ENCODE peak calls at places on chromosomes 13 and 19, in ten cellular contexts. One of them, this sample, is unnamed.

GRCh38 chr13:108026671-108027410 is 188.5 kb downstream of the LIG4 start:
- DNase-seq in left ventricle myocardium inferior: no peak
- DNase-seq in testis: no peak
- DNase-seq in CD8-positive, alpha-beta memory T cell: no peak
- DNase-seq in epithelial cell of esophagus: no peak
- DNase-seq in fibroblast of pulmonary artery: no peak
- DNase-seq in foreskin fibroblast: no peak
- DNase-seq in HepG2: no peak
- DNase-seq in AG04450: no peak
- DNase-seq in cardiac muscle cell: no peak
- DNase-seq in this sample: no peak

GRCh38 chr13:30785146-30785845 is 50.0 kb downstream of the ALOX5AP start:
- DNase-seq in cardiac muscle cell: no peak
- DNase-seq in fibroblast of pulmonary artery: no peak
- DNase-seq in HepG2: no peak
- DNase-seq in AG04450: no peak
- DNase-seq in foreskin fibroblast: no peak
- DNase-seq in testis: no peak
- DNase-seq in left ventricle myocardium inferior: no peak
- DNase-seq in CD8-positive, alpha-beta memory T cell: no peak
- DNase-seq in epithelial cell of esophagus: no peak
- DNase-seq in this sample: no peak

GRCh38 chr13:41326661-41327060 is 15.6 kb downstream of the NAA16 start:
- DNase-seq in fibroblast of pulmonary artery: no peak
- DNase-seq in foreskin fibroblast: no peak
- DNase-seq in epithelial cell of esophagus: no peak
- DNase-seq in cardiac muscle cell: no peak
- DNase-seq in HepG2: no peak
- DNase-seq in CD8-positive, alpha-beta memory T cell: no peak
- DNase-seq in testis: no peak
- DNase-seq in left ventricle myocardium inferior: no peak
- DNase-seq in AG04450: no peak
- DNase-seq in this sample: no peak

GRCh38 chr13:80131204-80131603 is 209.7 kb downstream of the SPRY2 start:
- DNase-seq in CD8-positive, alpha-beta memory T cell: no peak
- DNase-seq in foreskin fibroblast: peak; percentile 85
- DNase-seq in testis: peak; percentile 47
- DNase-seq in left ventricle myocardium inferior: peak; percentile 86
- DNase-seq in AG04450: no peak
- DNase-seq in epithelial cell of esophagus: no peak
- DNase-seq in fibroblast of pulmonary artery: peak; percentile 81
- DNase-seq in HepG2: no peak
- DNase-seq in cardiac muscle cell: peak; percentile 86
- DNase-seq in this sample: no peak

GRCh38 chr13:65597839-65598818 is 1632.0 kb downstream of the PCDH9 start:
- DNase-seq in HepG2: no peak
- DNase-seq in epithelial cell of esophagus: peak; percentile 13
- DNase-seq in foreskin fibroblast: peak; percentile 53
- DNase-seq in testis: no peak
- DNase-seq in fibroblast of pulmonary artery: peak; percentile 81
- DNase-seq in AG04450: peak; percentile 13
- DNase-seq in CD8-positive, alpha-beta memory T cell: no peak
- DNase-seq in cardiac muscle cell: no peak
- DNase-seq in left ventricle myocardium inferior: no peak
- DNase-seq in this sample: no peak

GRCh38 chr13:60990032-60990733 is 425.5 kb downstream of the PCDH20 start:
- DNase-seq in CD8-positive, alpha-beta memory T cell: no peak
- DNase-seq in cardiac muscle cell: no peak
- DNase-seq in HepG2: peak; percentile 12
- DNase-seq in left ventricle myocardium inferior: no peak
- DNase-seq in epithelial cell of esophagus: peak; percentile 78
- DNase-seq in foreskin fibroblast: no peak
- DNase-seq in fibroblast of pulmonary artery: no peak
- DNase-seq in AG04450: no peak
- DNase-seq in testis: no peak
- DNase-seq in this sample: no peak

GRCh38 chr13:84894749-84895148 is 904.5 kb downstream of the SLITRK6 start:
- DNase-seq in left ventricle myocardium inferior: no peak
- DNase-seq in epithelial cell of esophagus: no peak
- DNase-seq in testis: peak; percentile 37
- DNase-seq in AG04450: no peak
- DNase-seq in cardiac muscle cell: no peak
- DNase-seq in HepG2: no peak
- DNase-seq in foreskin fibroblast: no peak
- DNase-seq in fibroblast of pulmonary artery: no peak
- DNase-seq in CD8-positive, alpha-beta memory T cell: no peak
- DNase-seq in this sample: no peak

GRCh38 chr13:45628094-45628493 is 12.6 kb upstream of the ERICH6B start:
- DNase-seq in fibroblast of pulmonary artery: no peak
- DNase-seq in foreskin fibroblast: no peak
- DNase-seq in CD8-positive, alpha-beta memory T cell: no peak
- DNase-seq in HepG2: no peak
- DNase-seq in epithelial cell of esophagus: no peak
- DNase-seq in cardiac muscle cell: no peak
- DNase-seq in AG04450: no peak
- DNase-seq in left ventricle myocardium inferior: no peak
- DNase-seq in testis: no peak
- DNase-seq in this sample: no peak

GRCh38 chr19:17406039-17406886 is 833 bp upstream of the BST2 start:
- DNase-seq in CD8-positive, alpha-beta memory T cell: no peak
- DNase-seq in foreskin fibroblast: no peak
- DNase-seq in fibroblast of pulmonary artery: no peak
- DNase-seq in AG04450: no peak
- DNase-seq in epithelial cell of esophagus: no peak
- DNase-seq in HepG2: no peak
- DNase-seq in left ventricle myocardium inferior: no peak
- DNase-seq in cardiac muscle cell: no peak
- DNase-seq in testis: no peak
- DNase-seq in this sample: no peak

GRCh38 chr19:17402982-17403855 is 2.2 kb downstream of the BST2 start:
- DNase-seq in testis: peak; percentile 49
- DNase-seq in cardiac muscle cell: peak; percentile 75
- DNase-seq in left ventricle myocardium inferior: no peak
- DNase-seq in CD8-positive, alpha-beta memory T cell: peak; percentile 17
- DNase-seq in AG04450: no peak
- DNase-seq in foreskin fibroblast: no peak
- DNase-seq in HepG2: no peak
- DNase-seq in fibroblast of pulmonary artery: no peak
- DNase-seq in epithelial cell of esophagus: peak; percentile 19
- DNase-seq in this sample: no peak

GRCh38 chr19:17405250-17406038 is at the start of gene BST2:
- DNase-seq in testis: peak; percentile 76
- DNase-seq in left ventricle myocardium inferior: peak; percentile 46
- DNase-seq in AG04450: no peak
- DNase-seq in cardiac muscle cell: peak; percentile 71
- DNase-seq in CD8-positive, alpha-beta memory T cell: peak; percentile 74
- DNase-seq in epithelial cell of esophagus: peak; percentile 15
- DNase-seq in HepG2: peak; percentile 93
- DNase-seq in foreskin fibroblast: no peak
- DNase-seq in fibroblast of pulmonary artery: peak; percentile 59
- DNase-seq in this sample: peak; percentile 76

GRCh38 chr19:17404015-17404414 is 1.4 kb downstream of the BST2 start:
- DNase-seq in HepG2: no peak
- DNase-seq in foreskin fibroblast: no peak
- DNase-seq in CD8-positive, alpha-beta memory T cell: no peak
- DNase-seq in testis: no peak
- DNase-seq in epithelial cell of esophagus: no peak
- DNase-seq in fibroblast of pulmonary artery: no peak
- DNase-seq in AG04450: no peak
- DNase-seq in left ventricle myocardium inferior: no peak
- DNase-seq in cardiac muscle cell: no peak
- DNase-seq in this sample: no peak

GRCh38 chr19:17404621-17405249 is 695 bp downstream of the BST2 start:
- DNase-seq in fibroblast of pulmonary artery: no peak
- DNase-seq in testis: no peak
- DNase-seq in CD8-positive, alpha-beta memory T cell: no peak
- DNase-seq in epithelial cell of esophagus: no peak
- DNase-seq in foreskin fibroblast: no peak
- DNase-seq in cardiac muscle cell: no peak
- DNase-seq in AG04450: no peak
- DNase-seq in left ventricle myocardium inferior: no peak
- DNase-seq in HepG2: no peak
- DNase-seq in this sample: no peak
- H3K4me3 ChIP-seq in fibroblast of pulmonary artery: no peak overlapping the region
- H3K4me3 ChIP-seq in testis: peak overlapping the region; percentile 56
- H3K4me3 ChIP-seq in CD8-positive, alpha-beta memory T cell: peak overlapping the region; percentile 76
- H3K4me3 ChIP-seq in epithelial cell of esophagus: no peak overlapping the region
- H3K4me3 ChIP-seq in foreskin fibroblast: no peak overlapping the region
- H3K4me3 ChIP-seq in cardiac muscle cell: peak overlapping the region; percentile 27
- H3K4me3 ChIP-seq in AG04450: no peak overlapping the region
- H3K4me3 ChIP-seq in left ventricle myocardium inferior: peak overlapping the region; percentile 71
- H3K4me3 ChIP-seq in HepG2: peak overlapping the region; percentile 62
- H3K4me3 ChIP-seq in this sample: peak overlapping the region; percentile 98

DNA sequence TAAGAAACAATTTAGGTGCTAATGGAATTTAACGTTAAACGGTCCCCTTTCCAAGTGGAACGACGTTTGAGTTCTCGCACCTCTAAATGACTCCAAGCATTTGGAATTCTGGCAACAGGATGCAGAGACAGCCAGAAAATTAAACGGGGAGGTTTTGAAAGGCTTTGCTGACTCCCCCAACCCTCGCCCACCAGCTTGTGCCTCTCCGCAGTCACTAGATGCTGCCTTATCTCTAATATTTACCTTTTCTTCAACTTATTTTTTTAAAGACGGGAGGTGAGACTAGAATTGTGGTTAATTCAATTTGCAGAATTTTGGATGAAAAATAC is 2.5 kb downstream of the ZIC2 start:
- DNase-seq in left ventricle myocardium inferior: no peak
- DNase-seq in CD8-positive, alpha-beta memory T cell: no peak
- DNase-seq in fibroblast of pulmonary artery: no peak
- DNase-seq in cardiac muscle cell: peak; percentile 1
- DNase-seq in AG04450: no peak
- DNase-seq in foreskin fibroblast: no peak
- DNase-seq in testis: no peak
- DNase-seq in epithelial cell of esophagus: no peak
- DNase-seq in HepG2: no peak
- DNase-seq in this sample: no peak
- H3K4me3 ChIP-seq in left ventricle myocardium inferior: no peak overlapping the region
- H3K4me3 ChIP-seq in CD8-positive, alpha-beta memory T cell: no peak overlapping the region
- H3K4me3 ChIP-seq in fibroblast of pulmonary artery: no peak overlapping the region
- H3K4me3 ChIP-seq in cardiac muscle cell: no peak overlapping the region
- H3K4me3 ChIP-seq in AG04450: no peak overlapping the region
- H3K4me3 ChIP-seq in foreskin fibroblast: no peak overlapping the region
- H3K4me3 ChIP-seq in testis: no peak overlapping the region
- H3K4me3 ChIP-seq in epithelial cell of esophagus: no peak overlapping the region
- H3K4me3 ChIP-seq in HepG2: no peak overlapping the region
- H3K4me3 ChIP-seq in this sample: no peak overlapping the region

GRCh38 chr19:2356036-2356646 is 3.9 kb upstream of the TMPRSS9 start:
- DNase-seq in CD8-positive, alpha-beta memory T cell: no peak
- DNase-seq in AG04450: no peak
- DNase-seq in HepG2: no peak
- DNase-seq in fibroblast of pulmonary artery: no peak
- DNase-seq in epithelial cell of esophagus: no peak
- DNase-seq in left ventricle myocardium inferior: no peak
- DNase-seq in foreskin fibroblast: no peak
- DNase-seq in testis: no peak
- DNase-seq in cardiac muscle cell: no peak
- DNase-seq in this sample: peak; percentile 9
- H3K4me3 ChIP-seq in CD8-positive, alpha-beta memory T cell: no peak overlapping the region
- H3K4me3 ChIP-seq in AG04450: no peak overlapping the region
- H3K4me3 ChIP-seq in HepG2: no peak overlapping the region
- H3K4me3 ChIP-seq in fibroblast of pulmonary artery: no peak overlapping the region
- H3K4me3 ChIP-seq in epithelial cell of esophagus: no peak overlapping the region
- H3K4me3 ChIP-seq in left ventricle myocardium inferior: no peak overlapping the region
- H3K4me3 ChIP-seq in foreskin fibroblast: no peak overlapping the region
- H3K4me3 ChIP-seq in testis: no peak overlapping the region
- H3K4me3 ChIP-seq in cardiac muscle cell: no peak overlapping the region
- H3K4me3 ChIP-seq in this sample: no peak overlapping the region

GRCh38 chr19:17794731-17795494 is at the start of gene B3GNT3:
- DNase-seq in cardiac muscle cell: peak; percentile 20
- DNase-seq in foreskin fibroblast: peak; percentile 52
- DNase-seq in CD8-positive, alpha-beta memory T cell: no peak
- DNase-seq in AG04450: no peak
- DNase-seq in testis: peak; percentile 42
- DNase-seq in epithelial cell of esophagus: peak; percentile 70
- DNase-seq in HepG2: peak; percentile 46
- DNase-seq in left ventricle myocardium inferior: peak; percentile 38
- DNase-seq in fibroblast of pulmonary artery: peak; percentile 39
- DNase-seq in this sample: no peak

GRCh38 chr19:17796838-17797168 is 1.9 kb downstream of the B3GNT3 start:
- DNase-seq in AG04450: no peak
- DNase-seq in CD8-positive, alpha-beta memory T cell: no peak
- DNase-seq in HepG2: no peak
- DNase-seq in foreskin fibroblast: no peak
- DNase-seq in testis: no peak
- DNase-seq in fibroblast of pulmonary artery: no peak
- DNase-seq in cardiac muscle cell: no peak
- DNase-seq in epithelial cell of esophagus: no peak
- DNase-seq in left ventricle myocardium inferior: no peak
- DNase-seq in this sample: no peak

GRCh38 chr19:17797397-17798201 is 2.7 kb downstream of the B3GNT3 start:
- DNase-seq in HepG2: peak; percentile 95
- DNase-seq in foreskin fibroblast: peak; percentile 78
- DNase-seq in AG04450: no peak
- DNase-seq in CD8-positive, alpha-beta memory T cell: no peak
- DNase-seq in fibroblast of pulmonary artery: no peak
- DNase-seq in epithelial cell of esophagus: peak; percentile 95
- DNase-seq in left ventricle myocardium inferior: no peak
- DNase-seq in testis: no peak
- DNase-seq in cardiac muscle cell: no peak
- DNase-seq in this sample: no peak

GRCh38 chr19:17795495-17795856 is 538 bp downstream of the B3GNT3 start:
- DNase-seq in cardiac muscle cell: no peak
- DNase-seq in foreskin fibroblast: no peak
- DNase-seq in left ventricle myocardium inferior: no peak
- DNase-seq in fibroblast of pulmonary artery: no peak
- DNase-seq in CD8-positive, alpha-beta memory T cell: no peak
- DNase-seq in epithelial cell of esophagus: no peak
- DNase-seq in HepG2: no peak
- DNase-seq in AG04450: no peak
- DNase-seq in testis: no peak
- DNase-seq in this sample: no peak

DNA sequence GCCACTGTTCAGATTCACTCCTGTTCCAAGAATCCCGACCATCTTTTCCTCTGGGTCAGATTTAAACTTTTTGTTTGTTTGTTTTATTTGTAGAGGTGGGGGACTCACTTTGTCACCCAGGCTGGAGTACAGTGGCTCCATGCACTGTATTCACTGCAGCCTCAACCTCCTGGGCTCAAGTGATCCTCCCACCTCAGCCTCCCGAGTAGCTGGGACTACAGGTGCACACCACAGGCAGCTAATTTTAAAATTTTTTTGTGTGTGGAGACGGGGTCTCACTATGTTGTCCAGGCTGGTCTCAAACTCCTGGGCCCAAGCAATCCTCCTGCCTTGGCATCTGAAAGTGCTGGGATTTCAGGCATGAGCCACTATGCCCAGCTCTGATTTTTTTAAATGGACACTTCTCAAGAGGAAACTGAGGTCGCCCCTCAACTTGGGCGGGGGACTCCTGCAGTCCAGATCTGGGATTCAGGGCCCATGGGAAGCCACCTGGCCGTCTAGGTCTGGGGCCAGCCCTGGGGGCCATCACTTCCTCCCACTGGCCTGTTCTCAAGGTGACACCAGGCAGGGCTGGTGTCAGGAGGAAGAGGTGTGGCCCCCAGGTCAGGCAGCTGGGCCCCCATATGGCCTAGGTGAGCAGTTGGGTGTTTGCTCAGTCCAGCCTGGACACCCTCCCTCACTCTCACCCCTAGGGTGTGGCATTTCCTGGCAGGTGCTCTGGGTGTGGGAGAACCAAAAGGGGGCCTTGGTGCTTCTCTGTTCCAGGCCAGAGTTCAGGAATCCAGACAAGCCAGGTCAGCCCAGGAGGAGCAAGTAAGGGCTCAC is 1.3 kb downstream of the B3GNT3 start:
- DNase-seq in testis: no peak
- DNase-seq in fibroblast of pulmonary artery: no peak
- DNase-seq in foreskin fibroblast: no peak
- DNase-seq in epithelial cell of esophagus: no peak
- DNase-seq in cardiac muscle cell: no peak
- DNase-seq in CD8-positive, alpha-beta memory T cell: no peak
- DNase-seq in AG04450: no peak
- DNase-seq in HepG2: peak; percentile 45
- DNase-seq in left ventricle myocardium inferior: no peak
- DNase-seq in this sample: no peak
- H3K4me3 ChIP-seq in testis: no peak overlapping the region
- H3K4me3 ChIP-seq in fibroblast of pulmonary artery: no peak overlapping the region
- H3K4me3 ChIP-seq in foreskin fibroblast: no peak overlapping the region
- H3K4me3 ChIP-seq in epithelial cell of esophagus: peak overlapping the region; percentile 32
- H3K4me3 ChIP-seq in cardiac muscle cell: no peak overlapping the region
- H3K4me3 ChIP-seq in CD8-positive, alpha-beta memory T cell: no peak overlapping the region
- H3K4me3 ChIP-seq in AG04450: no peak overlapping the region
- H3K4me3 ChIP-seq in HepG2: peak overlapping the region; percentile 64
- H3K4me3 ChIP-seq in left ventricle myocardium inferior: no peak overlapping the region
- H3K4me3 ChIP-seq in this sample: no peak overlapping the region

This sample was measured in GM06990.